ENCODE peak calls at places on chromosomes 13 and 19, in five cellular contexts. B is NB4, M is fibroblast of villous mesenchyme, Y is fibroblast of mammary gland, R is A673. X is an unnamed sample.

GRCh38 chr19:50969413-50969760 is at the start of gene KLK6:
- DNase-seq in B (no peak), M (no peak), Y (no peak), R (no peak), X (no peak)

GRCh38 chr19:29121684-29122083 is 91.3 kb downstream of the UQCRFS1 start:
- DNase-seq in B (peak), M (no peak), Y (peak), R (no peak), X (no peak)

GRCh38 chr13:39148513-39148961 is 110.3 kb downstream of the NHLRC3 start:
- DNase-seq in B (peak), M (peak), Y (peak), R (peak), X (no peak)

GRCh38 chr13:27359203-27359821 is 65.1 kb upstream of the GTF3A start:
- DNase-seq in B (peak), M (peak), Y (peak), R (peak), X (peak)

GRCh38 chr19:38741670-38742069 is 2.6 kb downstream of the CAPN12 start:
- DNase-seq in B (no peak), M (no peak), Y (no peak), R (no peak), X (no peak)

GRCh38 chr19:38736413-38737280 is 7.6 kb downstream of the CAPN12 start:
- DNase-seq in B (peak), M (no peak), Y (peak), R (peak), X (no peak)

GRCh38 chr19:12513531-12514061 is 29.0 kb upstream of the ZNF709 start:
- DNase-seq in B (no peak), M (no peak), Y (no peak), R (no peak), X (no peak)

GRCh38 chr19:21604351-21604926 is 99.0 kb downstream of the ZNF429 start:
- DNase-seq in B (peak), M (peak), Y (peak), R (no peak), X (no peak)

GRCh38 chr19:52991484-52991883 is 22.2 kb upstream of the ERVV-1 start:
- DNase-seq in B (no peak), M (peak), Y (peak), R (no peak), X (no peak)

GRCh38 chr19:55384576-55385235 is 614 bp upstream of the TMEM238 start:
- DNase-seq in B (peak), M (no peak), Y (no peak), R (no peak), X (no peak)

GRCh38 chr13:106464076-106464475 is 71.4 kb downstream of the EFNB2 start:
- DNase-seq in B (peak), M (no peak), Y (no peak), R (no peak), X (no peak)

GRCh38 chr19:30162718-30163117 is 209.5 kb upstream of the ZNF536 start:
- DNase-seq in B (no peak), M (no peak), Y (no peak), R (no peak), X (no peak)

GRCh38 chr13:81929988-81930387 is 1589.1 kb upstream of the SPRY2 start:
- DNase-seq in B (peak), M (no peak), Y (peak), R (peak), X (no peak)

GRCh38 chr13:60756306-60756705 is 359.3 kb downstream of the TDRD3 start:
- DNase-seq in B (no peak), M (no peak), Y (no peak), R (peak), X (no peak)

GRCh38 chr19:16628984-16629691 is 1.1 kb upstream of the MED26 start:
- DNase-seq in B (no peak), M (peak), Y (peak), R (peak), X (no peak)

GRCh38 chr19:34960940-34961679 is 2.9 kb downstream of the ZNF792 start:
- DNase-seq in B (no peak), M (no peak), Y (no peak), R (no peak), X (no peak)

GRCh38 chr13:114128624-114129522 is 3.5 kb downstream of the RASA3 start:
- DNase-seq in B (peak), M (peak), Y (peak), R (peak), X (no peak)

GRCh38 chr13:28494861-28495585 is at the start of gene FLT1:
- DNase-seq in B (peak), M (peak), Y (no peak), R (peak), X (peak)

GRCh38 chr13:38385152-38385891 is 35.7 kb downstream of the UFM1 start:
- DNase-seq in B (no peak), M (no peak), Y (no peak), R (peak), X (no peak)

GRCh38 chr13:42225051-42225450 is 46.9 kb upstream of the AKAP11 start:
- DNase-seq in B (no peak), M (no peak), Y (no peak), R (no peak), X (no peak)

GRCh38 chr13:79522583-79522982 is 41.6 kb downstream of the NDFIP2 start:
- DNase-seq in B (peak), M (peak), Y (peak), R (no peak), X (no peak)

GRCh38 chr19:10655457-10656312 is 1.5 kb downstream of the ILF3 start:
- DNase-seq in B (peak), M (peak), Y (peak), R (peak), X (no peak)

GRCh38 chr19:17831419-17831888 is 10.1 kb upstream of the INSL3 start:
- DNase-seq in B (no peak), M (no peak), Y (no peak), R (no peak), X (no peak)

GRCh38 chr19:29287061-29287460 is 74.1 kb upstream of the UQCRFS1 start:
- DNase-seq in B (no peak), M (no peak), Y (no peak), R (no peak), X (no peak)

GRCh38 chr19:55406869-55407624 is 541 bp downstream of the UBE2S start:
- DNase-seq in B (peak), M (peak), Y (peak), R (no peak), X (no peak)

GRCh38 chr13:114213980-114214379 is 20.7 kb upstream of the CDC16 start:
- DNase-seq in B (no peak), M (no peak), Y (no peak), R (no peak), X (no peak)

GRCh38 chr13:113869263-113869662 is 5.4 kb upstream of the GAS6 start:
- DNase-seq in B (no peak), M (no peak), Y (no peak), R (no peak), X (no peak)

GRCh38 chr13:104473936-104474335 is 1407.7 kb upstream of the SLC10A2 start:
- DNase-seq in B (no peak), M (no peak), Y (no peak), R (no peak), X (no peak)

GRCh38 chr19:14770944-14771839 is 7.2 kb downstream of the ADGRE2 start:
- DNase-seq in B (peak), M (no peak), Y (no peak), R (no peak), X (no peak)

GRCh38 chr13:53200498-53201453 is 172.2 kb downstream of the OLFM4 start:
- DNase-seq in B (no peak), M (peak), Y (peak), R (peak), X (peak)

GRCh38 chr19:41897820-41898219 is 14.8 kb downstream of the ARHGEF1 start:
- DNase-seq in B (no peak), M (no peak), Y (no peak), R (no peak), X (no peak)

GRCh38 chr19:47794526-47794925 is 9.8 kb downstream of the TPRX1 start:
- DNase-seq in B (no peak), M (no peak), Y (no peak), R (no peak), X (no peak)
- TF ChIP-seq CTCF in B (peak), M (no peak), Y (no peak), R (peak), X (no peak)

GRCh38 chr13:95474992-95475391 is 77.5 kb upstream of the CLDN10 start:
- DNase-seq in B (no peak), M (no peak), Y (no peak), R (no peak), X (no peak)
- TF ChIP-seq CTCF in B (no peak), M (no peak), Y (no peak), R (no peak), X (no peak)

GRCh38 chr13:23608704-23609413 is 38.6 kb downstream of the TNFRSF19 start:
- DNase-seq in B (no peak), M (peak), Y (peak), R (no peak), X (no peak)
- TF ChIP-seq CTCF in B (no peak), M (no peak), Y (no peak), R (no peak), X (no peak)

GRCh38 chr13:88937381-88937780 is 1266.2 kb downstream of the SLITRK5 start:
- DNase-seq in B (no peak), M (no peak), Y (no peak), R (no peak), X (no peak)
- TF ChIP-seq CTCF in B (no peak), M (no peak), Y (no peak), R (no peak), X (no peak)

GRCh38 chr13:40197936-40198335 is 468.5 kb downstream of the FOXO1 start:
- DNase-seq in B (no peak), M (no peak), Y (no peak), R (no peak), X (no peak)

GRCh38 chr13:40204246-40204645 is 462.2 kb downstream of the FOXO1 start:
- DNase-seq in B (no peak), M (no peak), Y (no peak), R (no peak), X (no peak)

GRCh38 chr13:40197049-40197448 is 469.4 kb downstream of the FOXO1 start:
- DNase-seq in B (no peak), M (no peak), Y (no peak), R (no peak), X (no peak)

GRCh38 chr13:40205771-40206240 is 460.6 kb downstream of the FOXO1 start:
- DNase-seq in B (no peak), M (no peak), Y (no peak), R (no peak), X (no peak)

DNA sequence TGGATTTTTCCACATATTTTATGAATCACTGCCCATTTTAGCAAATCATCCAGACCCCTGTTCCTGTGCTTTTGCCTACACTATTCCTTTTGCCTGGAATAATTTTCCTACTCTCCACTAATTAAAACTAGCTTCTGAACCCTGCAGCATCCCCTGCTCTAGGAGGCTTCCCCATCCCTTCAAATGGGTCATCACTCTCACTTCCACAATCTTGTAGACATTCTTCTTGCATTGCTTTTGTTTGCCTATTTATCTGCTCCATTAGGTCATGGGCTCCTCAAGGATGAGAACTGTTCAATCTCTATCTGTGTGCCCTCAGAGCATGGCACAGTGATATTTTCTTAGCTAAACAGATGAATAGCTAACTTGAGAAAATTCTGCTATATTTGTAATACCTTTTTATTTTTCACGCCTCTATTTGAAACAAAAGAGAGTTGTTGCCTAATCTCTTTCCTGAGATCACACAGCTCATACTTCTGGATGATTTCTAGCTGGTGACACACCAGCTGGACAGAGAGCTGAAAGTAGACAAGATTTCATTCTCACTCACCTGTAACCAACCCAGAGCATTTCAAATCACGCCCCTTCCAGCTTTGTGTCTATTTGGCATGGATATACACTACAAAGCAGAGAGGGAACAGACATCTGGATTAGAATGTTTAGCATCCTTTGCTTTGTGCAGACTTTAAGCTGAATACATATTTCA is 466.0 kb downstream of the FOXO1 start:
- DNase-seq in B (no peak), M (no peak), Y (no peak), R (no peak), X (no peak)
- TF ChIP-seq CTCF in B (no peak), M (no peak), Y (no peak), R (no peak), X (no peak)

DNA sequence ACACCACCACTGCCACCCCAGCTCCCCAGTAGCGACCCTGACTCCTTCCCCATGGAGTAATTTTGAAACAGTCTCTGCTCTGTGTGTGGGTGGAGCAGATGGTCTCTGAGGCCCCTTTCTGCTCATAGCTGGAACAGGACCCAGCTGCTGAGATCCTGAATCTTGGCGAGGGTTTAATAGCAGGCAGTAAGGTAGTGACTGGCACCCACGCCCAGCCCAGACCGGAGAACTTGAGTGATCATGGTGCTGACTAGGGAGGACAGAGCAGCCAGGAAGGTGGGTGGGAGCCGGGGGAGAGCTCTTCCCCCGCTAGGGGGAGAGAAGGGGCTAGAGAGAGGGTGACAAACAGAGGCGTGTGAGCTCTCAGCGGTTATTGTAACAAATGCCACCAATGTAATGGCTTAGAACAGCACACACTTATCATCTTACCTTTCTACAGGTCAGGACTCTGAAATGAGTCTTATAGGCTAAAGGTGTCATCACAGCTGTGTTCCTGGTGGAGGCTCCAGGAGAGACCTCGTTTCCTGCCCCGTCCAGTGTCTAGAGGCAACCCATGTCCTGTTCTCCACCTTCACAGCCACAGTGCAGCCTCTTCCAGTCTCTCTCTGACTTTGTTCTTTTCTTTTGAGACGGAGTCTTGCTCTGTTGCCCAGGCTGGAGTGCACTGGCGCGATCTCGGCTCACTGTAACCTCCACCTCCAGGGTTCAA is 7.2 kb upstream of the ACER1 start:
- DNase-seq in B (peak), M (no peak), Y (no peak), R (peak), X (no peak)
- TF ChIP-seq CTCF in B (no peak), M (peak), Y (no peak), R (peak), X (no peak)